ENCODE peak calls at places on chromosomes 3 and 15, in ten cellular contexts. S is cardiac fibroblast, W is lower leg skin, C is H7, F is GM12865, O is HFF-Myc, M is cardiac muscle cell, Q is GM23338, E is GM23248, I is astrocyte of the cerebellum. K is an unnamed sample.

GRCh38 chr15:56739474-56739873 is 6.2 kb upstream of the ZNF280D start:
- DNase-seq in S (no peak), M (no peak), C (no peak), O (no peak), I (no peak), F (no peak), W (no peak), Q (no peak), E (no peak), K (no peak)

GRCh38 chr15:26126070-26126469 is 262.9 kb upstream of the ATP10A start:
- DNase-seq in F (no peak), Q (no peak), E (no peak), I (no peak), O (no peak), W (no peak), M (no peak), C (no peak), S (no peak), K (no peak)

GRCh38 chr3:4426782-4427344 is 40.2 kb downstream of the SUMF1 start:
- DNase-seq in M (peak; percentile 92), I (peak; percentile 85), E (peak; percentile 93), W (no peak), F (peak; percentile 84), O (peak; percentile 82), S (peak; percentile 95), Q (no peak), C (no peak), K (peak; percentile 13)

GRCh38 chr3:7764091-7764490 is 737.5 kb upstream of the LMCD1 start:
- DNase-seq in S (no peak), Q (no peak), F (no peak), M (no peak), I (no peak), C (no peak), E (no peak), W (no peak), O (no peak), K (no peak)

GRCh38 chr3:192879346-192880031 is 38.2 kb downstream of the MB21D2 start:
- DNase-seq in F (no peak), M (peak; percentile 94), S (peak; percentile 91), C (peak; percentile 79), E (peak; percentile 96), W (peak; percentile 44), Q (peak; percentile 95), O (peak; percentile 94), I (peak; percentile 96), K (peak; percentile 87)

GRCh38 chr3:129474986-129475804 is 35.2 kb downstream of the IFT122 start:
- DNase-seq in M (no peak), O (no peak), W (no peak), C (no peak), E (no peak), F (no peak), I (no peak), S (no peak), Q (no peak), K (no peak)

GRCh38 chr3:101646726-101647125 is 30.2 kb downstream of the ZBTB11 start:
- DNase-seq in E (peak; percentile 38), M (no peak), I (no peak), O (peak; percentile 9), W (no peak), F (no peak), S (no peak), C (no peak), Q (no peak), K (no peak)

GRCh38 chr3:46545695-46546630 is 20.1 kb downstream of the LRRC2 start:
- DNase-seq in W (peak; percentile 4), S (no peak), E (no peak), O (no peak), Q (peak; percentile 85), I (no peak), F (no peak), C (peak; percentile 47), M (no peak), K (no peak)

GRCh38 chr3:20190991-20191390 is 5.0 kb upstream of the SGO1 start:
- DNase-seq in O (no peak), C (no peak), I (no peak), F (no peak), E (no peak), S (no peak), W (no peak), Q (peak; percentile 64), M (no peak), K (peak; percentile 8)

GRCh38 chr3:11904157-11904556 is 57.5 kb upstream of the TAMM41 start:
- DNase-seq in F (no peak), Q (no peak), I (no peak), M (no peak), W (no peak), E (no peak), S (no peak), O (no peak), C (no peak), K (no peak)

GRCh38 chr15:55588070-55588817 is at the start of gene PYGO1:
- DNase-seq in M (peak; percentile 79), W (peak; percentile 18), I (peak; percentile 32), F (peak; percentile 57), E (peak; percentile 80), S (peak; percentile 78), C (peak; percentile 88), O (no peak), Q (peak; percentile 80), K (peak; percentile 72)

DNA sequence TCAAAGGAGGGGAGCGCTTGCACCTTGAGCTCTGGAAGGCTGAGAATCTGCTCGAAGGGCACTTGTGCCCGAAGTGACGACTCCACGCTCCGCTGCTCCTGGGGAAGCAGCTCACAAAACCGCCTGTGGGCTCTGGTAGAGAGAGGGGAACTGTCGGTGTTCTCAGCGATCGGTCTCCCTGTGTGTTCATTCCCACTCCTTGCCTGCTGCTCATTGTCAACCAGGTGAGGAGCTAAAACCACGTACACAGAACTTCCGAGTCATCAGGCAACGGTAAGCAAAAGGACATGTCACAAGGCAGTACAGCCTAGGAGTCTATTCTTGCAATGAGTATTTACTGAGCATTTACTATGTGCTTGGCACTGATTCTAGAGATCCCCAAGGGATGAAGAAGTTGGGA is 1.5 kb downstream of the CIB1 start:
- DNase-seq in I (no peak), W (no peak), O (no peak), E (peak; percentile 16), C (peak; percentile 25), S (no peak), Q (no peak), M (no peak), F (peak; percentile 51), K (no peak)
- H3K4me3 ChIP-seq in I (no peak overlapping the region), W (no peak overlapping the region), O (peak overlapping the region; percentile 82), E (peak overlapping the region; percentile 90), C (no peak overlapping the region), S (peak overlapping the region; percentile 90), Q (peak overlapping the region; percentile 85), M (no peak overlapping the region), F (peak overlapping the region; percentile 67), K (no peak overlapping the region)

GRCh38 chr15:79641841-79642240 is 209.7 kb downstream of the MINAR1 start:
- DNase-seq in W (no peak), Q (no peak), C (no peak), M (no peak), E (peak; percentile 28), S (no peak), F (no peak), I (no peak), O (no peak), K (no peak)

GRCh38 chr15:79632457-79632856 is 200.3 kb downstream of the MINAR1 start:
- DNase-seq in M (no peak), S (no peak), O (no peak), W (no peak), C (no peak), E (no peak), F (no peak), Q (no peak), I (no peak), K (no peak)

GRCh38 chr15:79635149-79635771 is 203.1 kb downstream of the MINAR1 start:
- DNase-seq in S (no peak), I (no peak), F (no peak), E (no peak), C (no peak), Q (no peak), W (no peak), M (no peak), O (no peak), K (peak; percentile 9)

GRCh38 chr15:79640206-79640605 is 208.1 kb downstream of the MINAR1 start:
- DNase-seq in C (no peak), F (no peak), O (peak; percentile 68), W (no peak), S (peak; percentile 75), E (peak; percentile 92), M (peak; percentile 76), I (peak; percentile 72), Q (no peak), K (peak; percentile 2)

DNA sequence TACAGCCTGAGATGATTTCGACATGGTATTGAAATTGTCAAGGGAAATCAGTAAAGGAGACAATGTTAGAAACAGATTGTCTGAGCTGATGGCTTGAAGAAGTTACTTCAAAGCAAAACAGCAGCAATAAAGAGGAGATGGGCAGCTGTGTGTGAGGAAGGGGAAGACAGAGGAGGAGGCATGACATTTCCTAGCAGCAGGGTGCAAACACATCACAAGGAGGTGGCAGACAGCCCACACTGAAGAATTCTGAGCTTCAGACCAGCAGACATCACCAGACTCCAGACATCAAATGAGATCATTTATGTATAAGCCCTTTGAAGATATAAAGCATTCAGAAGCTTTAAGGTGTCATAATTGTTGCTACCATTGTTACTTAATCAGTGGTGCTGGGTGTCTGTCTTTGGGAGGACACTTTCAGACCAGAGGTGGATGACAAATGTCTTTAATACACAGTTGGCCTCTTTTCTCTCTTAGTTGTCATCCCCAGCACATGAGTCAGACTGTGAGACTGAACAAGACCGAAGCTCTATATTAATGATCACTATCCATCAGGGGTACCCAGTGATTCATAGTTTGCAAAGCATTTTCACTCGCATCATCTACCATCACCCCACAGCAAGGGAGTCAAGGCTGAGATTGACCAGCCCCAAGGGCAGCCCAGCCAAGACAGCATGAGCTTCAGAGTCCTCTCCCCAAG is 203.9 kb downstream of the MINAR1 start:
- DNase-seq in W (no peak), I (no peak), C (no peak), F (no peak), M (no peak), E (peak; percentile 55), Q (no peak), O (no peak), S (no peak), K (no peak)
- H3K4me3 ChIP-seq in W (no peak overlapping the region), I (no peak overlapping the region), C (no peak overlapping the region), F (no peak overlapping the region), M (no peak overlapping the region), E (no peak overlapping the region), Q (no peak overlapping the region), O (no peak overlapping the region), S (no peak overlapping the region), K (no peak overlapping the region)

GRCh38 chr3:48431224-48432029 is 1.5 kb upstream of the PLXNB1 start:
- DNase-seq in Q (no peak), O (no peak), M (no peak), E (no peak), S (no peak), C (no peak), I (no peak), W (no peak), F (no peak), K (no peak)
- H3K4me3 ChIP-seq in Q (peak overlapping the region; percentile 84), O (no peak overlapping the region), M (no peak overlapping the region), E (no peak overlapping the region), S (no peak overlapping the region), C (no peak overlapping the region), I (no peak overlapping the region), W (no peak overlapping the region), F (no peak overlapping the region), K (no peak overlapping the region)

DNA sequence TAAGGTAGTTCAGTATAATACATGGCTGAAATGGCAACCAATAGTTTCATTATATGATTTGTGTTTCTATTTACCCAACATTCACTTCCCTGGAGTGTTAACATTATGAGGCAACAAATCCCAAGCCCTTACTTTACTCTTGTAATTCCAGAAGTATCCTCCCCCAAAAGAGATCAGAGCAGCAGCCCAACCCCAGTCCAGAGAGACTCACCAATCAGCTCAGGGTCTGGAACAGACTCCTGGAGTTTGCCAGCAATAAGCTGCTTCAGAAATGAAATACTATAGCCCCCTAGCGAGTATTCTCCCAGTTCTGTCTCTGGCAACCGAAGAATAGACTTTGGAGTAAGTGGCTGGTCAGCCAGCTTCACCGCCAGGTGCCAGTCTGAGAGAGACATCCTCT is 2.5 kb downstream of the UBL7 start:
- DNase-seq in M (no peak), W (no peak), S (no peak), I (no peak), E (no peak), C (no peak), F (no peak), O (no peak), Q (no peak), K (no peak)
- H3K4me3 ChIP-seq in M (no peak overlapping the region), W (no peak overlapping the region), S (no peak overlapping the region), I (no peak overlapping the region), E (no peak overlapping the region), C (no peak overlapping the region), F (no peak overlapping the region), O (no peak overlapping the region), Q (no peak overlapping the region), K (no peak overlapping the region)

K was measured in Caco-2.